ENCODE peak calls at places on chromosome 9, in five cellular contexts. U, V, R, Q and W are unnamed samples.

GRCh38 chr9:14863402-14863801 is 46.8 kb downstream of the FREM1 start:
- DNase-seq in U (no peak), V (no peak), R (no peak), Q (no peak), W (no peak)

GRCh38 chr9:129403743-129404620 is 216.9 kb downstream of the C9orf50 start:
- DNase-seq in U (no peak), V (no peak), R (no peak), Q (no peak), W (no peak)

GRCh38 chr9:123080444-123080843 is 47.0 kb downstream of the GPR21 start:
- DNase-seq in U (no peak), V (no peak), R (no peak), Q (no peak), W (no peak)

GRCh38 chr9:22976454-22976853 is 529.8 kb downstream of the DMRTA1 start:
- DNase-seq in U (no peak), V (no peak), R (no peak), Q (no peak), W (no peak)

GRCh38 chr9:130471411-130472183 is 26.8 kb downstream of the ASS1 start:
- DNase-seq in U (no peak), V (no peak), R (no peak), Q (no peak), W (no peak)

GRCh38 chr9:38024036-38024681 is 44.9 kb downstream of the SHB start:
- DNase-seq in U (peak; percentile 68), V (no peak), R (peak; percentile 81), Q (no peak), W (no peak)

GRCh38 chr9:133184971-133185370 is 21.3 kb upstream of the GBGT1 start:
- DNase-seq in U (peak; percentile 75), V (peak; percentile 60), R (peak; percentile 46), Q (peak; percentile 77), W (peak; percentile 35)

GRCh38 chr9:129712595-129713524 is 40.0 kb downstream of the PTGES start:
- DNase-seq in U (no peak), V (no peak), R (no peak), Q (no peak), W (no peak)

GRCh38 chr9:96232539-96233241 is 69.3 kb downstream of the HSD17B3 start:
- DNase-seq in U (peak; percentile 83), V (peak; percentile 63), R (peak; percentile 84), Q (peak; percentile 80), W (peak; percentile 75)

GRCh38 chr9:91248707-91249106 is 113.0 kb downstream of the AUH start:
- DNase-seq in U (no peak), V (no peak), R (no peak), Q (no peak), W (no peak)

GRCh38 chr9:26888271-26888670 is 4.3 kb downstream of the CAAP1 start:
- DNase-seq in U (no peak), V (no peak), R (no peak), Q (no peak), W (no peak)

GRCh38 chr9:136437839-136438547 is 1.7 kb downstream of the INPP5E start:
- DNase-seq in U (no peak), V (no peak), R (no peak), Q (no peak), W (no peak)

GRCh38 chr9:70947086-70947485 is 174.3 kb downstream of the TRPM3 start:
- DNase-seq in U (no peak), V (no peak), R (no peak), Q (no peak), W (no peak)

GRCh38 chr9:69877852-69878507 is 57.4 kb downstream of the CFAP95 start:
- DNase-seq in U (no peak), V (no peak), R (no peak), Q (no peak), W (no peak)

GRCh38 chr9:124126571-124127289 is 115.2 kb downstream of the LHX2 start:
- DNase-seq in U (peak; percentile 70), V (peak; percentile 91), R (peak; percentile 58), Q (peak; percentile 87), W (peak; percentile 93)

GRCh38 chr9:124415852-124416484 is 726 bp upstream of the PSMB7 start:
- DNase-seq in U (no peak), V (no peak), R (no peak), Q (no peak), W (no peak)

GRCh38 chr9:80501635-80502034 is 929.9 kb downstream of the TLE4 start:
- DNase-seq in U (no peak), V (no peak), R (no peak), Q (no peak), W (no peak)

GRCh38 chr9:91659529-91660294 is 236.1 kb upstream of the NFIL3 start:
- DNase-seq in U (peak; percentile 22), V (no peak), R (peak; percentile 31), Q (no peak), W (no peak)

GRCh38 chr9:18673179-18673578 is 199.2 kb downstream of the ADAMTSL1 start:
- DNase-seq in U (no peak), V (no peak), R (no peak), Q (no peak), W (no peak)

GRCh38 chr9:127561491-127562270 is 50.4 kb upstream of the STXBP1 start:
- DNase-seq in U (peak; percentile 91), V (peak; percentile 80), R (peak; percentile 91), Q (peak; percentile 95), W (peak; percentile 97)

GRCh38 chr9:122538757-122539156 is 11.7 kb upstream of the OR1N1 start:
- DNase-seq in U (no peak), V (no peak), R (no peak), Q (no peak), W (no peak)

GRCh38 chr9:112689341-112689740 is 28.6 kb downstream of the INIP start:
- DNase-seq in U (no peak), V (no peak), R (no peak), Q (no peak), W (no peak)

GRCh38 chr9:108439967-108440366 is 415.8 kb downstream of the ACTL7B start:
- DNase-seq in U (no peak), V (no peak), R (no peak), Q (no peak), W (no peak)

GRCh38 chr9:136784249-136784996 is 6.7 kb upstream of the TMEM141 start:
- DNase-seq in U (no peak), V (no peak), R (no peak), Q (no peak), W (no peak)

GRCh38 chr9:77028478-77028877 is 9.0 kb downstream of the FOXB2 start:
- DNase-seq in U (no peak), V (no peak), R (no peak), Q (no peak), W (no peak)

GRCh38 chr9:16396389-16396788 is 474.1 kb downstream of the BNC2 start:
- DNase-seq in U (no peak), V (no peak), R (no peak), Q (no peak), W (no peak)

GRCh38 chr9:14546693-14547092 is 146.5 kb downstream of the ZDHHC21 start:
- DNase-seq in U (no peak), V (no peak), R (no peak), Q (no peak), W (no peak)

GRCh38 chr9:126915281-126915816 is 767 bp downstream of the RALGPS1 start:
- DNase-seq in U (peak; percentile 36), V (peak; percentile 96), R (peak; percentile 28), Q (no peak), W (peak; percentile 91)

GRCh38 chr9:1939466-1939865 is 75.7 kb upstream of the SMARCA2 start:
- DNase-seq in U (no peak), V (no peak), R (no peak), Q (no peak), W (no peak)

GRCh38 chr9:268616-269015 is 54.0 kb downstream of the DOCK8 start:
- DNase-seq in U (no peak), V (no peak), R (no peak), Q (no peak), W (no peak)

GRCh38 chr9:265209-265900 is 50.7 kb downstream of the DOCK8 start:
- DNase-seq in U (no peak), V (no peak), R (no peak), Q (no peak), W (no peak)

GRCh38 chr9:266228-266627 is 51.6 kb downstream of the DOCK8 start:
- DNase-seq in U (no peak), V (no peak), R (no peak), Q (no peak), W (no peak)

GRCh38 chr9:259405-260404 is 45.0 kb downstream of the DOCK8 start:
- DNase-seq in U (no peak), V (no peak), R (no peak), Q (no peak), W (no peak)

DNA sequence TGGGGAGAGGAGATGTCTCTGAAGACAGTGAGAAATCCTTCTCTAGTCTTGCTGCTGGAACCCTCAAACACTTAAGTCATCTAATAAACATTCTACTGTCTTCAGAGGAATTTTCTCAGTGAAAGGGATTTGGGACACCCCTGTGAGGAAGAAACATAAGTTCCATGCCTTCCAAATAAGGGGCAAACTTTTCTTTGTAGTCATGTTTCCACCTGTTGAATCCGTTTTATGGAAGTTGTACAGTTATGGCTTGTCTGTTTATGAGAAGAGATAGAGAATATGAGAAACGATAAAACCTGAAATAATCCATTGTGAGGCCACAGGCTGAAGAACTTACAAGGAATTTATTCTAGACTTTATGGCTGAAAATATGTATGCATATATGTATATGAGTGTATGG is 49.6 kb downstream of the DOCK8 start:
- DNase-seq in U (no peak), V (no peak), R (no peak), Q (no peak), W (no peak)
- H3K4me3 ChIP-seq in U (no peak overlapping the region), V (no peak overlapping the region), R (no peak overlapping the region), Q (no peak overlapping the region), W (no peak overlapping the region)

GRCh38 chr9:20271723-20272122 is 350.6 kb downstream of the MLLT3 start:
- DNase-seq in U (no peak), V (no peak), R (no peak), Q (no peak), W (no peak)
- TF ChIP-seq CTCF in U (no peak), V (no peak), R (no peak), Q (no peak), W (no peak)

DNA sequence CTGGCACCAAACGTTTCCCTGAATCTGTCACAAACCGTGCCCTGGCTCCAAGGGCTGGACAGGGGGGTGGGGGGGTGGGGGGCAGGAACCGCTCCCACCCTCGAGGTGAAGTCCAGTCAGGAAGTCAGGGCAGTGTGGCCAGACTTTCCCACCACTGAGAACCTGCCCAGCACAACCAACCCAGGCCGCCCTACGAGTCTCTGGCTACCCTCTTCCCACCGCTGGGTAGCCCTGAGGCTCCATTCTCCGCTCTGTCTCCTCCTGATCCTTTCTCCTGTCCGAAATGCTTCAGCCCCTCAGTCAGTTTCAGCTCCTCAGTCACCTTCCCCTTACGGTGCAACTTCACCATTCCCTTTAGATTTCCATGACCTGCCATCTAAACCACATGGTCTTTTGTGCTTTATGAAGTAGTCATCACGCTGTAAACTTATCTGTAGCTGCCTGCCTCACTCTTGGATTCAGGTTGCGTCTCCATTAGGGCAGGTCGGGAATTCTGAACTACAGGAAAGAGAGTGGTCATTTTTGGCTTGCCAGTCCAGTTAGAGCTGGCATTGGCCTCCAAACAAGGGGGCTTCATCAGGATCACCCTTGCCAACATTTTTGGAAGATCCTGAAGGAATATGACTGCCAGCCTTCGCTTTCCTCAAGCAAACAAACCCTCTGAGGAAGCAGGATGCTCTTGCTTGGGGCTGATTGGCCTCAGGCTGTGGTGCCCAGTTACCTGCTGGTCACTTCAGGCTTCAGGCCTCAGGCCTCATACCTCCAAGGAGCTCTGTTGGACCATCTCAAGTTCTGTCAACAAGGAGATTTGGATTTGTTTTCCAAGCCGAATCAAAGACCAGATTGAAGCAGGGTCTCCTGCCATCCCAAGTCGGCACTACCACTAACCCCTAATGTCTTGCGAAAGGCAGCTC is 794 bp upstream of the DCAF12 start:
- DNase-seq in U (no peak), V (no peak), R (no peak), Q (no peak), W (no peak)
- TF ChIP-seq POLR2A in U (no peak), V (no peak), R (no peak), Q (no peak), W (no peak)

GRCh38 chr9:81724242-81724889 is 35.0 kb upstream of the TLE1 start:
- DNase-seq in U (no peak), V (no peak), R (peak; percentile 68), Q (peak; percentile 45), W (no peak)

GRCh38 chr9:81729141-81729540 is 39.8 kb upstream of the TLE1 start:
- DNase-seq in U (no peak), V (no peak), R (no peak), Q (no peak), W (no peak)
- H3K4me3 ChIP-seq in U (no peak overlapping the region), V (no peak overlapping the region), R (no peak overlapping the region), Q (no peak overlapping the region), W (no peak overlapping the region)